ENCODE peak calls at places on chromosome 21, in four cellular contexts. F is HCT116, B is GM12878, Q is K562. D is an unnamed sample.

GRCh38 chr21:34810786-34811185 is 142.0 kb downstream of the CLIC6 start:
- DNase-seq in F (no peak), B (no peak), Q (no peak), D (no peak)

GRCh38 chr21:44726803-44727202 is 15.4 kb upstream of the TSPEAR start:
- DNase-seq in F (no peak), B (no peak), Q (no peak), D (no peak)

GRCh38 chr21:25997788-25998611 is 172.6 kb downstream of the APP start:
- DNase-seq in F (peak; percentile 65), B (no peak), Q (no peak), D (peak; percentile 88)

GRCh38 chr21:43609501-43610340 is 49.6 kb downstream of the HSF2BP start:
- DNase-seq in F (no peak), B (no peak), Q (no peak), D (peak; percentile 89)

GRCh38 chr21:41678944-41679343 is 87.9 kb downstream of the RIPK4 start:
- DNase-seq in F (peak; percentile 96), B (no peak), Q (peak; percentile 95), D (peak; percentile 98)

GRCh38 chr21:24302400-24302799 is 1304.9 kb downstream of the MRPL39 start:
- DNase-seq in F (no peak), B (no peak), Q (no peak), D (peak; percentile 2)

GRCh38 chr21:14545906-14546480 is at the start of gene SAMSN1:
- DNase-seq in F (no peak), B (peak; percentile 78), Q (peak; percentile 52), D (no peak)

GRCh38 chr21:44761747-44762208 is 39.8 kb downstream of the UBE2G2 start:
- DNase-seq in F (no peak), B (no peak), Q (no peak), D (no peak)

GRCh38 chr21:17921579-17922530 is 102.7 kb upstream of the C21orf91 start:
- DNase-seq in F (no peak), B (no peak), Q (no peak), D (no peak)

GRCh38 chr21:43851593-43851992 is 13.4 kb upstream of the AGPAT3 start:
- DNase-seq in F (no peak), B (no peak), Q (no peak), D (no peak)

GRCh38 chr21:31196724-31197123 is 147.3 kb downstream of the TIAM1 start:
- DNase-seq in F (no peak), B (no peak), Q (no peak), D (no peak)

GRCh38 chr21:34647552-34647951 is 21.2 kb upstream of the CLIC6 start:
- DNase-seq in F (no peak), B (no peak), Q (no peak), D (no peak)

DNA sequence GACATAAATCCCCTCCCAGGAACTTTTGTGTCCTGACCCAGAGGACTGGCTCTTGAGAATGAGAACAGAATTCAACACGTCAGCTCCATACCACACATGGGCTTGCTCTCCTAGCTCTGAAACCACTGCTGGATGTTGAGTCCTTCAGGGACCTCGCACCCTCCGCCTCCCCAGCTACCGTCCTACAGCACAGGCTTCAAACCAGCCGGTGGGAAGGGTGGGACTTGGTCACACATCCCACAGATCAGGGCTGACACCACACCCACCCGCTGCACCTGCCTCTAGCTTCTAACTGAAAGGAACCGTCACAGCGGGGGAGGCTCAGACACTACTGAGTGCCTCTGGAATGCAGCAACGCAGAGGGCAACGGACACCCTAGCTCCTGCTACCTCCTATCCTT is 24.0 kb downstream of the MRAP start:
- DNase-seq in F (no peak), B (no peak), Q (no peak), D (no peak)
- TF ChIP-seq SRF in F (no peak), B (no peak), Q (no peak), D (no peak)

GRCh38 chr21:46294647-46295176 is 8.6 kb downstream of the YBEY start:
- DNase-seq in F (no peak), B (no peak), Q (peak; percentile 72), D (no peak)
- TF ChIP-seq ZBTB33 in F (no peak), B (no peak), Q (no peak), D (no peak)

DNA sequence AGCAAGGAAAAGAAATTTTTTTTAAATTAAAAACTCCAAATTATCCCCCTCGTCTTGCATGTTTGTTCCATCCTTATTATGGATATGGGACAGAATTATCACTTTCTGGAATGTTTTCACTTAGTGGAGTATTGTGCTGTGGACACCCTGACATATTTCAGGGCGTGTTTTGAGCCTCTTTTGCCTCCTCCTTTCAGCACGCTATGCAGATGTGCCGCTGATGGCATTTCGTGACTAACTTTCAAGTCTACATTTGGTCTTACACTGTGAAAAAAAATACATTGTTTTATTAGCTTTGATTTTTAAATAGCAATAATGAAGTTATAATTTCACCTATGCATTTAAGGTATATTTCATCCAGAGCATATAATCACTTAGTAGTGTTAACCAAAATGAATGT is 738.7 kb downstream of the LTN1 start:
- DNase-seq in F (no peak), B (no peak), Q (no peak), D (no peak)
- TF ChIP-seq SRF in F (no peak), B (no peak), Q (no peak), D (no peak)

GRCh38 chr21:36310016-36310415 is 10.0 kb upstream of the MORC3 start:
- DNase-seq in F (no peak), B (peak; percentile 33), Q (no peak), D (no peak)

DNA sequence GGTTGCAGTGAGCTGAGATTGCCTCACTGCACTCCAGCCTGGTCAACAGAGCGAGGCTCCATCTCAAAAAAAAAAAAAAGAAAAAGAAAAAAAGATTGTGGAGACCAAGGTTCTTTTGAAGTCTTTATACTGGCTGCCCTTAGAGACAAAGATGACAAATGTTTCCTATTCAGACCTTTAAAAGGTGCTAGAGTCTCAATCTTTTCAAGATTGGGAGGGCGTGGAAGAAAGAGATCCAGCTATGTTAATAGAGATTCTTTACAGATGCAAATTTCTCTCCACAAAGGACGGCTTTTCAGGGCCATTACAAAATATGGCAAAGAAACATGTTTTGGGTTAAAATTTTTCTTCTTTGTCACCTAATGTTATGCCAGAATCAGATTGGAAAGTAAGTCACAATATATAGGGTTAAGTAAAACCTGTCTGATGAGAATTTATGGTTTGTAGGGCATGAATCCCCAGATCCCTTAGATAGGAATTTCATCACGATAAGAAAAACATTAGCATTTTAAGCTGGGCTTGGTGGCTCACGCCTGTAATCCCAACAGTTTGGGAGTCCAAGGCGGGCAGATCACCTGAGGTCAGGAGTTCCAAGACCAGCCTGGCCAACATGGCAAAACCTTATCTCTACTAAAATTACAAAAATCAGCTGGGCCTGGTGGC is 13.0 kb upstream of the MORC3 start:
- DNase-seq in F (no peak), B (no peak), Q (no peak), D (no peak)
- TF ChIP-seq ZBTB33 in F (no peak), B (no peak), Q (no peak), D (no peak)

GRCh38 chr21:40587786-40588353 is 259.1 kb downstream of the DSCAM start:
- DNase-seq in F (no peak), B (no peak), Q (no peak), D (no peak)

GRCh38 chr21:40586575-40586974 is 260.4 kb downstream of the DSCAM start:
- DNase-seq in F (no peak), B (no peak), Q (no peak), D (no peak)
- TF ChIP-seq SRF in F (no peak), B (no peak), Q (no peak), D (no peak)